ENCODE peak calls at places on chromosomes 1 and 21, in nine cellular contexts. F is upper lobe of right lung, H is stomach, Q is GM23338, D is cardiac muscle cell, X is fibroblast of lung, S is pancreas, C is heart left ventricle, T is uterus. B is an unnamed sample.

GRCh38 chr1:16067127-16067768 is 6.2 kb downstream of the FAM131C start:
- DNase-seq in S (peak; percentile 97), X (no peak), C (no peak), H (peak; percentile 57), Q (peak; percentile 71), D (no peak), F (no peak), T (no peak), B (no peak)

GRCh38 chr1:29498126-29499100 is 262.1 kb downstream of the PTPRU start:
- DNase-seq in S (no peak), C (no peak), D (peak; percentile 5), X (no peak), T (no peak), H (peak; percentile 11), Q (no peak), F (no peak), B (no peak)

GRCh38 chr1:192589813-192590212 is 14.2 kb downstream of the RGS1 start:
- DNase-seq in F (no peak), H (no peak), T (no peak), X (no peak), S (no peak), Q (no peak), D (peak; percentile 30), C (no peak), B (no peak)

GRCh38 chr1:109667452-109668122 is at the start of gene GSTM2:
- DNase-seq in F (peak; percentile 96), D (peak; percentile 93), C (peak; percentile 96), H (peak; percentile 93), T (peak; percentile 95), S (peak; percentile 97), Q (peak; percentile 96), X (peak; percentile 84), B (peak; percentile 86)

GRCh38 chr21:39451332-39452206 is at the start of gene SH3BGR:
- DNase-seq in X (no peak), H (no peak), Q (peak; percentile 93), C (peak; percentile 88), S (peak; percentile 88), T (peak; percentile 16), D (peak; percentile 51), F (peak; percentile 73), B (peak; percentile 74)

GRCh38 chr21:43287974-43288755 is 119.4 kb downstream of the CRYAA start:
- DNase-seq in C (peak; percentile 17), Q (no peak), D (no peak), S (peak; percentile 50), X (no peak), H (peak; percentile 89), T (no peak), F (peak; percentile 67), B (peak; percentile 89)

GRCh38 chr1:228833911-228834631 is 98.8 kb downstream of the RHOU start:
- DNase-seq in T (no peak), Q (no peak), F (no peak), S (no peak), H (no peak), C (no peak), D (peak; percentile 42), X (peak; percentile 11), B (no peak)

GRCh38 chr1:109516872-109517271 is 7.3 kb upstream of the AMIGO1 start:
- DNase-seq in C (no peak), F (no peak), Q (no peak), D (no peak), T (no peak), S (no peak), X (no peak), H (no peak), B (no peak)

GRCh38 chr1:175128523-175128922 is 60.9 kb downstream of the TNN start:
- DNase-seq in Q (no peak), X (no peak), S (no peak), T (no peak), C (no peak), F (no peak), D (no peak), H (no peak), B (no peak)

GRCh38 chr1:116290085-116290670 is 82.9 kb upstream of the ATP1A1 start:
- DNase-seq in X (no peak), Q (no peak), D (no peak), F (no peak), C (no peak), S (no peak), H (no peak), T (no peak), B (peak; percentile 84)

GRCh38 chr1:150213170-150214098 is 22.5 kb downstream of the ANP32E start:
- DNase-seq in Q (peak; percentile 98), D (peak; percentile 97), H (peak; percentile 94), S (peak; percentile 98), T (peak; percentile 94), C (peak; percentile 97), F (peak; percentile 98), X (peak; percentile 95), B (peak; percentile 88)

GRCh38 chr1:15123298-15123697 is 30.2 kb upstream of the TMEM51 start:
- DNase-seq in F (no peak), X (no peak), Q (no peak), S (no peak), D (no peak), H (no peak), T (no peak), C (no peak), B (no peak)

GRCh38 chr1:103513720-103514119 is 11.8 kb upstream of the RNPC3 start:
- DNase-seq in Q (no peak), S (no peak), D (peak; percentile 3), C (no peak), F (no peak), T (no peak), X (no peak), H (no peak), B (no peak)

GRCh38 chr21:46210378-46211136 is 18.0 kb downstream of the LSS start:
- DNase-seq in H (no peak), F (peak; percentile 52), Q (peak; percentile 11), T (no peak), C (no peak), D (no peak), X (no peak), S (peak; percentile 46), B (no peak)

GRCh38 chr1:240031414-240031813 is 60.3 kb upstream of the FMN2 start:
- DNase-seq in D (no peak), S (no peak), T (no peak), F (no peak), C (no peak), Q (no peak), H (no peak), X (peak; percentile 50), B (no peak)

GRCh38 chr21:34670962-34671348 is 2.2 kb downstream of the CLIC6 start:
- DNase-seq in T (no peak), D (no peak), Q (peak; percentile 60), C (no peak), S (no peak), F (no peak), X (no peak), H (no peak), B (no peak)

GRCh38 chr21:34669149-34669879 is 520 bp downstream of the CLIC6 start:
- DNase-seq in X (no peak), T (no peak), H (peak; percentile 54), Q (peak; percentile 60), C (peak; percentile 36), D (no peak), S (no peak), F (peak; percentile 81), B (no peak)

GRCh38 chr21:34667761-34668160 is 1.0 kb upstream of the CLIC6 start:
- DNase-seq in S (no peak), H (no peak), T (no peak), Q (no peak), X (no peak), F (no peak), D (no peak), C (no peak), B (no peak)

GRCh38 chr21:34670220-34670961 is 1.6 kb downstream of the CLIC6 start:
- DNase-seq in S (no peak), D (no peak), T (no peak), F (peak; percentile 72), Q (peak; percentile 70), X (peak; percentile 13), C (no peak), H (peak; percentile 35), B (no peak)

DNA sequence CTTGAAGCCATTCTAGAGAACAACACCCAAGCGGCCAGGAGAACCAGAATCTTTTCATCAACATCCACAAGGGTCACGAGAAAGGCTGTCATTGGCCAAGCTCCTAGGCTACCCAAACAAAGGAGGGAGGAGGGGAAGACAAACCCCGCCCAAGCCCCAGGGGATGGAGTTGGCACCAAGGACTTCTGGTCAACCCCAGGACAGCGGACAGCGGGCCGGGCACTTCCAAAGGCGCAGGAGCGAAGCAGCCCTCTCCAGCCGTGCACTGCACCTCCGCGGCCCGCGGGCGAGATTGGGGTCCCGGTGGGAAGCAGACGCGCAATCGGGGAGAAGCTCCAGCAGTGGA is at the start of gene CLIC6:
- DNase-seq in S (no peak), Q (peak; percentile 78), H (peak; percentile 86), D (no peak), C (peak; percentile 41), X (no peak), F (peak; percentile 76), T (no peak), B (no peak)
- H3K27me3 ChIP-seq in S (peaks cover 4% of the 10 kb centered on the region), Q (peaks cover 66% of the 10 kb centered on the region), H (peaks cover 61% of the 10 kb centered on the region), D (peaks cover 99% of the 10 kb centered on the region), C (peaks cover 14% of the 10 kb centered on the region), X (peaks cover 38% of the 10 kb centered on the region), F (peaks cover 29% of the 10 kb centered on the region), T (no peaks in the 10 kb centered on the region), B (no peaks in the 10 kb centered on the region)

DNA sequence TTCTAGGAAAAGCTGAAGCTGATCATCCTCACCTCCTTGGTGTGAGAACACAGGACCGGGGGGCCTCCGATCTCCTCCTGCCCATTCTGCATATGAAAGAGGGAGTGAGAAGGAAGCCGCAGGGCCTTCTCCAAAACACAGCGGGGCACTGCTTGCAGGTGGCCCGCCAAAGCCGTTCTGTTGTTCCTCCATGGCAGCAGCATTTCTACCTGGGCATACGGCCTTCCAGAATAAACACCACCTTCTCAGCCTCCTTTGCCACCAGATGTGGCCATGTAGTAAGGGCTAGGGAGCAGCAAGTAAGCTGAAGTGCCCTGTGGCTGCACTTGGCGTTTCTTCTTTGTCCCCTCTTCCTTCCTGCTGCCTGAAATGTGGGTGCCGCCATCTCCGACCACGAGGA is 214.9 kb downstream of the TOMM20 start:
- DNase-seq in C (no peak), S (no peak), T (peak; percentile 11), F (no peak), X (no peak), D (no peak), Q (peak; percentile 28), H (peak; percentile 23), B (no peak)
- H3K4me3 ChIP-seq in C (no peak overlapping the region), S (no peak overlapping the region), T (no peak overlapping the region), F (no peak overlapping the region), X (no peak overlapping the region), D (no peak overlapping the region), Q (no peak overlapping the region), H (no peak overlapping the region), B (no peak overlapping the region)

GRCh38 chr1:75131593-75132420 is 2.4 kb upstream of the LHX8 start:
- DNase-seq in C (no peak), S (no peak), F (no peak), X (no peak), T (no peak), Q (peak; percentile 47), D (no peak), H (no peak), B (no peak)
- H3K27me3 ChIP-seq in C (peaks cover 54% of the 10 kb centered on the region), S (peaks cover 34% of the 10 kb centered on the region), F (peaks cover 100% of the 10 kb centered on the region), X (peaks cover 66% of the 10 kb centered on the region), T (no peaks in the 10 kb centered on the region), Q (peaks cover 98% of the 10 kb centered on the region), D (peaks cover 100% of the 10 kb centered on the region), H (peaks cover 100% of the 10 kb centered on the region), B (peaks cover 40% of the 10 kb centered on the region)

DNA sequence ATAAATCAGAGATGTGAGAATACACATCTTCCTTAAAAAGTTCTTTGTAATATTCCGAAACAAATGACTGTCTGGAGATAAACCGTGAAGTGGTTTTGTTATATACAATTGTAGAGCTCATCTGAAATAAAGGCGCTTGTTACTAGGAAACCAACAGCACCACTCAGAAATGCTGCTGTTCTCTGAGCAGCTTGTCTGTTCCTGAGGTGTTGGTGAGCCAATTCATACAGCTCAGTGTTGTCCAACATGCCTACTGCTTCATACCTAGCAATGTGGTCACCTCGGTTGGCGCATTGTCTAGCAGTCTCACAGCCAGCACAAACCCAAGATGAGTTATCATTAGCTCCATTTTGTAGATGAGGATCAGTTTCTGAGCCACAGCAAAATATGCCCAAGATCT is 44.4 kb downstream of the GFI1 start:
- DNase-seq in Q (no peak), X (no peak), T (no peak), C (no peak), H (no peak), F (no peak), S (no peak), D (no peak), B (no peak)
- H3K4me3 ChIP-seq in Q (peak overlapping the region; percentile 36), X (no peak overlapping the region), T (no peak overlapping the region), C (no peak overlapping the region), H (peak overlapping the region; percentile 36), F (no peak overlapping the region), S (no peak overlapping the region), D (no peak overlapping the region), B (no peak overlapping the region)

B was measured in prostate gland.